ENCODE peak calls at places on chromosomes 2 and 18, in four cellular contexts. A, L, P and F are unnamed samples.

GRCh38 chr2:29401994-29402393 is 286.8 kb downstream of the CLIP4 start:
- DNase-seq in L (no peak), P (no peak), A (no peak), F (no peak)

GRCh38 chr2:239389414-239390329 is 11.1 kb downstream of the HDAC4 start:
- DNase-seq in P (no peak), A (no peak), L (no peak), F (no peak)

GRCh38 chr2:88081924-88082609 is 14.4 kb downstream of the SMYD1 start:
- DNase-seq in P (no peak), A (no peak), L (no peak), F (no peak)

GRCh38 chr2:97688062-97688827 is 18.7 kb downstream of the C2orf92 start:
- DNase-seq in P (no peak), L (no peak), A (no peak), F (no peak)

GRCh38 chr18:7168408-7168807 is 50.8 kb upstream of the LAMA1 start:
- DNase-seq in P (no peak), A (no peak), L (no peak), F (no peak)

GRCh38 chr2:85933753-85934594 is 45.2 kb upstream of the ST3GAL5 start:
- DNase-seq in A (peak; percentile 98), L (no peak), P (peak; percentile 92), F (no peak)

GRCh38 chr2:86794866-86795265 is 4.2 kb upstream of the CD8A start:
- DNase-seq in L (no peak), P (no peak), A (no peak), F (no peak)

GRCh38 chr2:26696352-26696816 is 3.9 kb downstream of the KCNK3 start:
- DNase-seq in P (peak; percentile 94), A (peak; percentile 83), L (no peak), F (peak; percentile 65)

GRCh38 chr2:164523726-164524125 is 97.6 kb downstream of the GRB14 start:
- DNase-seq in P (no peak), A (no peak), L (no peak), F (peak; percentile 34)

GRCh38 chr2:171545086-171545485 is 22.8 kb downstream of the CYBRD1 start:
- DNase-seq in L (no peak), A (no peak), P (peak; percentile 20), F (no peak)

GRCh38 chr18:57925706-57926105 is 118.3 kb upstream of the NEDD4L start:
- DNase-seq in L (no peak), P (peak; percentile 85), A (peak; percentile 63), F (no peak)

GRCh38 chr2:205808493-205809121 is 126.3 kb downstream of the NRP2 start:
- DNase-seq in P (no peak), A (peak; percentile 35), L (peak; percentile 55), F (no peak)

GRCh38 chr18:3175195-3175758 is 44.5 kb downstream of the MYOM1 start:
- DNase-seq in A (no peak), P (peak; percentile 11), L (no peak), F (no peak)

GRCh38 chr2:234368861-234369261 is 128.0 kb downstream of the ARL4C start:
- DNase-seq in L (peak; percentile 29), P (peak; percentile 28), A (peak; percentile 24), F (peak; percentile 19)

GRCh38 chr2:20648831-20649230 is 2.1 kb downstream of the HS1BP3 start:
- DNase-seq in P (no peak), L (no peak), A (no peak), F (no peak)

GRCh38 chr2:52264488-52264887 is 1232.6 kb upstream of the NRXN1 start:
- DNase-seq in A (no peak), P (no peak), L (no peak), F (no peak)

GRCh38 chr18:9665311-9665710 is 42.8 kb upstream of the RAB31 start:
- DNase-seq in L (no peak), A (no peak), P (no peak), F (no peak)

GRCh38 chr18:73945130-73945792 is 202.4 kb downstream of the FBXO15 start:
- DNase-seq in L (no peak), A (peak; percentile 22), P (peak; percentile 75), F (no peak)

GRCh38 chr2:97699765-97700444 is 13.5 kb upstream of the ZAP70 start:
- DNase-seq in P (peak; percentile 54), L (no peak), A (peak; percentile 68), F (peak; percentile 18)

GRCh38 chr18:32431753-32432152 is 38.9 kb downstream of the GAREM1 start:
- DNase-seq in L (no peak), A (no peak), P (no peak), F (no peak)

GRCh38 chr2:119389615-119390306 is 23.0 kb downstream of the DBI start:
- DNase-seq in P (peak; percentile 45), A (peak; percentile 73), L (no peak), F (peak; percentile 49)

GRCh38 chr2:178825183-178825582 is 18.0 kb upstream of the TTN start:
- DNase-seq in P (peak; percentile 58), A (peak; percentile 63), L (no peak), F (no peak)

GRCh38 chr18:47754311-47755101 is 176.0 kb downstream of the SMAD2 start:
- DNase-seq in A (no peak), P (no peak), L (no peak), F (no peak)

GRCh38 chr2:66587216-66587615 is 152.3 kb downstream of the MEIS1 start:
- DNase-seq in P (peak; percentile 56), A (no peak), L (no peak), F (no peak)

GRCh38 chr2:218569038-218569431 is 396 bp downstream of the CNOT9 start:
- DNase-seq in A (peak; percentile 66), L (peak; percentile 31), P (peak; percentile 83), F (no peak)

GRCh38 chr18:79857082-79857661 is 59.4 kb downstream of the KCNG2 start:
- DNase-seq in P (peak; percentile 58), A (peak; percentile 58), L (no peak), F (peak; percentile 52)

GRCh38 chr18:28408528-28408927 is 231.6 kb upstream of the CDH2 start:
- DNase-seq in A (no peak), P (no peak), L (no peak), F (no peak)

GRCh38 chr18:10197097-10197496 is 257.3 kb upstream of the APCDD1 start:
- DNase-seq in P (no peak), A (peak; percentile 20), L (no peak), F (no peak)

GRCh38 chr2:139000087-139000486 is 219.9 kb upstream of the NXPH2 start:
- DNase-seq in A (no peak), P (no peak), L (no peak), F (no peak)

GRCh38 chr2:30912056-30912455 is 104.8 kb upstream of the CAPN13 start:
- DNase-seq in P (no peak), A (no peak), L (no peak), F (no peak)

GRCh38 chr2:30911327-30911726 is 104.1 kb upstream of the CAPN13 start:
- DNase-seq in A (no peak), P (no peak), L (no peak), F (no peak)

GRCh38 chr2:30910686-30911085 is 103.4 kb upstream of the CAPN13 start:
- DNase-seq in P (no peak), A (no peak), L (no peak), F (no peak)

GRCh38 chr2:30914456-30914855 is 107.2 kb upstream of the CAPN13 start:
- DNase-seq in L (no peak), A (no peak), P (no peak), F (no peak)

DNA sequence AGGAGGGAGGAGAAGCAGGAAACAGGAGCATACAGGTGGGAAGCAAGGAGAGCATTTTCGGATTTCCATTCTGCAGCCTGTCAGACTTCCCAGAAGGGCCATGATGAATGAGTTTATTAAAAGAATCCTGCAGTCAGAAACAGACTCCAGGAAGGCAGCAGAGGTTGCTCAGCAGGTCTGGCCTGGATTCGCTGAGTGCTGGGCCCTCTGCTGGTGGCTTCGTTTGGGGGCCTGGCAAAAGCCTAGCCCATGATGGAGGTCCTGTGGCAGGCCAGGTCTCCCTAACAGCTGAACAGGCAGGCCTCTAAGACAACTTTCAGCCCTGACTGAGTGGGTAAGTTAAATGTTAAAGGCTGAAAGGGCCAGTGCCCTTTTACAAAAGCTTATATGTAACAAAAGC is 108.2 kb upstream of the CAPN13 start:
- DNase-seq in A (no peak), L (no peak), P (peak; percentile 0), F (no peak)
- H3K4me3 ChIP-seq in A (no peak overlapping the region), L (no peak overlapping the region), P (no peak overlapping the region), F (no peak overlapping the region)

GRCh38 chr18:77066101-77066500 is 66.5 kb downstream of the MBP start:
- DNase-seq in A (no peak), L (no peak), P (no peak), F (no peak)
- H3K4me3 ChIP-seq in A (no peak overlapping the region), L (no peak overlapping the region), P (no peak overlapping the region), F (no peak overlapping the region)

GRCh38 chr2:46179037-46179621 is 118.1 kb upstream of the EPAS1 start:
- DNase-seq in P (peak; percentile 99), L (peak; percentile 68), A (peak; percentile 95), F (peak; percentile 98)

GRCh38 chr2:46174559-46175170 is 122.5 kb upstream of the EPAS1 start:
- DNase-seq in L (no peak), A (no peak), P (no peak), F (no peak)

GRCh38 chr2:46180189-46180588 is 117.0 kb upstream of the EPAS1 start:
- DNase-seq in P (no peak), A (no peak), L (no peak), F (no peak)

GRCh38 chr2:46175409-46175808 is 121.8 kb upstream of the EPAS1 start:
- DNase-seq in A (peak; percentile 71), P (peak; percentile 68), L (no peak), F (no peak)

DNA sequence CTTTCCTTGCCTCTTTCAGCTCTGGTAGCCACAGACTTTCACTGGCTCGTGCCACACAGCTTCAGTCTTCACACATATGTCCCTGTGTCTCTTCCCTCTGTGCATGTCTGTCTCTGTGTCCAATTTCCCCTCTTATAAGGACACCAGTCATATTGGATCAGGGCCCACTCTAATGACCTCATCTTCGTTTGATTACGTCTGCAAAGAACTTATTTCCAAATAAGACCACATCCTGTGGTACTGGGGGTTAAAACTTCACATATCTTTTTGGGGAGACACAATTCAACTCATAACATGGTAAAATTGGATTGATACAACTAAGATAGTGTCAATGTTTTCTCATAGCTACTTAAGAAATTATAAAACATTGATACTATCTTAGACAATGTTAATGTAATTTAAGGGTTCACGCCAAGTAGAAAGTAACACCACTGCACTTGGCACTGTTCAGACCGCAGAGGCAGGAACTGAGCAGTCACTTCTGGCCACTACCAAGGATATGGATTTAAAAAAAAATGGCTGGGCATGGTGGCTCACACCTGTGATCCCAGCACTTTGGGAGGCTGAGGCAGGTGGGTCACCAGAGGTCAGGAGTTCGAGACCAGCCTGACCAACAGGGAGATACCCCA is 119.6 kb upstream of the EPAS1 start:
- DNase-seq in P (peak; percentile 75), L (no peak), A (no peak), F (no peak)
- H3K4me3 ChIP-seq in P (no peak overlapping the region), L (no peak overlapping the region), A (no peak overlapping the region), F (no peak overlapping the region)

GRCh38 chr2:153291718-153292117 is 186.8 kb downstream of the RPRM start:
- DNase-seq in L (no peak), A (no peak), P (no peak), F (no peak)

GRCh38 chr2:153287109-153287801 is 191.3 kb downstream of the RPRM start:
- DNase-seq in L (no peak), P (no peak), A (no peak), F (no peak)
- H3K4me3 ChIP-seq in L (no peak overlapping the region), P (no peak overlapping the region), A (no peak overlapping the region), F (no peak overlapping the region)

GRCh38 chr2:12824304-12824761 is 107.6 kb downstream of the TRIB2 start:
- DNase-seq in A (peak; percentile 64), L (no peak), P (peak; percentile 44), F (no peak)
- H3K4me3 ChIP-seq in A (no peak overlapping the region), L (no peak overlapping the region), P (no peak overlapping the region), F (no peak overlapping the region)